ENCODE peak calls at places on chromosomes 13 and 19, in five cellular contexts. U, W, H, O and Z are unnamed samples.

GRCh38 chr19:34241513-34242337 is 12.6 kb upstream of the GARRE1 start:
- DNase-seq in U (no peak), W (peak; percentile 89), H (no peak), O (no peak), Z (peak; percentile 92)

GRCh38 chr19:41707502-41707812 is 969 bp upstream of the CEACAM5 start:
- DNase-seq in U (no peak), W (no peak), H (no peak), O (no peak), Z (no peak)

GRCh38 chr19:45630463-45630862 is 8.7 kb downstream of the EML2 start:
- DNase-seq in U (no peak), W (no peak), H (no peak), O (no peak), Z (no peak)

GRCh38 chr13:70339738-70340137 is 231.5 kb upstream of the KLHL1 start:
- DNase-seq in U (no peak), W (peak; percentile 1), H (no peak), O (no peak), Z (peak; percentile 56)

GRCh38 chr13:80572308-80572676 is 231.4 kb upstream of the SPRY2 start:
- DNase-seq in U (no peak), W (no peak), H (no peak), O (no peak), Z (no peak)

GRCh38 chr13:24208314-24208713 is 47.8 kb downstream of the SPATA13 start:
- DNase-seq in U (no peak), W (no peak), H (no peak), O (no peak), Z (no peak)

GRCh38 chr19:50639121-50640112 is at the start of gene SYT3:
- DNase-seq in U (peak; percentile 50), W (no peak), H (peak; percentile 95), O (no peak), Z (no peak)

GRCh38 chr19:13020002-13020414 is 24.7 kb downstream of the NFIX start:
- DNase-seq in U (no peak), W (no peak), H (no peak), O (no peak), Z (no peak)

GRCh38 chr19:31520633-31521032 is 171.4 kb upstream of the TSHZ3 start:
- DNase-seq in U (no peak), W (no peak), H (no peak), O (no peak), Z (no peak)

GRCh38 chr19:52369463-52370340 is at the start of gene ZNF880:
- DNase-seq in U (peak; percentile 95), W (no peak), H (peak; percentile 22), O (peak; percentile 89), Z (no peak)

GRCh38 chr13:93603043-93603442 is 376.4 kb downstream of the GPC6 start:
- DNase-seq in U (no peak), W (no peak), H (no peak), O (no peak), Z (no peak)

GRCh38 chr13:45219123-45219891 is 18.5 kb upstream of the KCTD4 start:
- DNase-seq in U (no peak), W (no peak), H (no peak), O (no peak), Z (no peak)

GRCh38 chr19:49889687-49890348 is 6.9 kb downstream of the IL4I1 start:
- DNase-seq in U (peak; percentile 80), W (peak; percentile 58), H (peak; percentile 64), O (peak; percentile 54), Z (peak; percentile 81)

GRCh38 chr19:50214699-50215543 is 11.5 kb downstream of the MYH14 start:
- DNase-seq in U (no peak), W (no peak), H (no peak), O (no peak), Z (no peak)

GRCh38 chr13:70613295-70613694 is 505.0 kb upstream of the KLHL1 start:
- DNase-seq in U (no peak), W (no peak), H (no peak), O (no peak), Z (no peak)

GRCh38 chr19:58366576-58367430 is 4.3 kb upstream of the ZNF497 start:
- DNase-seq in U (no peak), W (no peak), H (no peak), O (no peak), Z (no peak)

GRCh38 chr19:33905937-33906577 is 109.4 kb downstream of the KCTD15 start:
- DNase-seq in U (peak; percentile 80), W (no peak), H (peak; percentile 66), O (peak; percentile 23), Z (no peak)

GRCh38 chr13:52405767-52406494 is at the start of gene THSD1:
- DNase-seq in U (peak; percentile 86), W (no peak), H (no peak), O (peak; percentile 51), Z (no peak)

GRCh38 chr19:44614313-44614712 is 950 bp downstream of the IGSF23 start:
- DNase-seq in U (no peak), W (no peak), H (no peak), O (no peak), Z (no peak)

GRCh38 chr19:46489445-46490272 is 6.0 kb downstream of the PNMA8B start:
- DNase-seq in U (peak; percentile 64), W (no peak), H (peak; percentile 57), O (peak; percentile 33), Z (no peak)

GRCh38 chr19:12723383-12723642 is 419 bp downstream of the TNPO2 start:
- DNase-seq in U (no peak), W (peak; percentile 38), H (no peak), O (no peak), Z (peak; percentile 75)

GRCh38 chr19:12784871-12785430 is 6.3 kb upstream of the JUNB start:
- DNase-seq in U (no peak), W (no peak), H (no peak), O (no peak), Z (no peak)

GRCh38 chr19:49492573-49493411 is 3.4 kb upstream of the RPS11 start:
- DNase-seq in U (no peak), W (peak; percentile 44), H (no peak), O (no peak), Z (peak; percentile 80)

GRCh38 chr13:74221752-74222151 is 87.5 kb upstream of the KLF12 start:
- DNase-seq in U (no peak), W (no peak), H (no peak), O (no peak), Z (no peak)

GRCh38 chr13:80360298-80360827 is 19.4 kb upstream of the SPRY2 start:
- DNase-seq in U (no peak), W (no peak), H (no peak), O (no peak), Z (no peak)

GRCh38 chr13:34127523-34127922 is 309.6 kb downstream of the RFC3 start:
- DNase-seq in U (no peak), W (no peak), H (no peak), O (no peak), Z (no peak)

GRCh38 chr19:531753-532571 is at the start of gene CDC34:
- DNase-seq in U (no peak), W (peak; percentile 34), H (peak; percentile 63), O (no peak), Z (peak; percentile 67)

GRCh38 chr19:17327654-17328516 is 6.8 kb downstream of the ANO8 start:
- DNase-seq in U (no peak), W (no peak), H (peak; percentile 82), O (no peak), Z (peak; percentile 78)

DNA sequence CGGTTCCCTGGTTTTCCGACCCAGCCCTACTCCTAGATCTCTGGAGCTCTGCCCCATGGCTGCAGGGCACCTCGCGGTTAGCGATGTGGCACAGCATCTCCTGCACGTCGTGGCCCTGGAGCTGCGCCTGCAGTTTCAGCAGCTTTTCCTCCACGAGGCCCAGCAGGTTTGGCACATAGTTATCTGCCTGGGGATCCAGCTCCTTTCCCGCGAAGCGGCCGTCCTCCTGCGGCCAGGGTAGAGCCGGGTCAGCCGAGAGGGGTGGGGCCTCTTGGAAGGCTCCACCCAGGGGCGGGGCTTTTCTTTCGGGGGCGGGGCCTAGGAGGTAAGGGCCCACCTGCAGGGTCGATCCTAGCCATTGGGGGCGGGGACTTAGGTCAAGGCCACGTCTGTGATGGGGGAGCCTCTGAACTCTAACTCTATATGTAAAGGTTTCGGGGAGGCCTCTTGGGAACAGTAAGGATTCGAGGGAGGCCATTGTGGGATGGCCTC is 2.5 kb upstream of the RGL3 start:
- DNase-seq in U (peak; percentile 72), W (peak; percentile 88), H (peak; percentile 85), O (no peak), Z (peak; percentile 78)
- H3K27ac ChIP-seq in U (peak overlapping the region; percentile 75), W (peak overlapping the region; percentile 9), H (no peak overlapping the region), O (no peak overlapping the region), Z (no peak overlapping the region)

GRCh38 chr13:30418075-30418715 is 4.1 kb upstream of the UBE2L5 start:
- DNase-seq in U (no peak), W (no peak), H (no peak), O (no peak), Z (no peak)
- H3K27ac ChIP-seq in U (no peak overlapping the region), W (peak overlapping the region; percentile 35), H (no peak overlapping the region), O (no peak overlapping the region), Z (peak overlapping the region; percentile 96)

GRCh38 chr13:113924184-113924583 is 49.7 kb downstream of the C13orf46 start:
- DNase-seq in U (no peak), W (no peak), H (no peak), O (no peak), Z (no peak)

GRCh38 chr13:113922412-113923118 is 51.3 kb downstream of the C13orf46 start:
- DNase-seq in U (no peak), W (no peak), H (no peak), O (peak; percentile 12), Z (no peak)

GRCh38 chr13:113920606-113921306 is 53.1 kb downstream of the C13orf46 start:
- DNase-seq in U (no peak), W (no peak), H (no peak), O (no peak), Z (no peak)

GRCh38 chr13:113921763-113922162 is 52.1 kb downstream of the C13orf46 start:
- DNase-seq in U (no peak), W (no peak), H (no peak), O (no peak), Z (no peak)

DNA sequence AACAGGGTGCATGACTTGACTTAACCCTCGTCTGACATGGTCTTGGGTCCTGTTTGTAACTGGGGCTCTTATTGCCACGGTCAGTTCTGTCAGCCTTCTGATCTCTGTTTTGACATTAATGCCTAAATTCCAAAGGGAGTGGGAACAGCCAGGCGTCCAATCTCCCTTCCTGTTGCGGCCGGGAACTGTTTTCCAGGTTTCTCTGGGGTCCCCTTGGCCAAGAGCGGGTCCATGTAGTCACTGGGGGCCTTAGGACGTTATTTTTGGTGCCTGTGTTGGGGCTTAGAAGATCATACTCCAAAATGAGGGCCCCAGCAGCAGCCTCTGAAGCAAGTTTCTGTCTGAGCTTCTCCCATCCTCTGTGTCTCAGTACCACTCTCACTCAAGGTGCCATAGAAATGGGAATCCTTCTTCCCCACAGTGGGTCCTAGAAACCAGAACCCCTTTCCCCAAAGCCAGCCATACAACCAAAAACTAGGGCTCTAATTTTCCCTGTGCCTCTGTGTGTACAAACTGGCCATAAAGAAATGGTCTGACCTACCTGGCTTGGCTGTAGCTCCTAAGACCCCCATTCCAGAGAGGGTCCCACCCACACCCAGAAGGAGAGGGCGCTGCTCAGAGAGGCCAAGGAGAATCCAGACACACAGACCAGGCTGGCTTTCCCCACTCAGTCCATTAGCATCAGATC is 50.4 kb downstream of the C13orf46 start:
- DNase-seq in U (no peak), W (no peak), H (no peak), O (peak; percentile 11), Z (no peak)
- H3K27ac ChIP-seq in U (no peak overlapping the region), W (no peak overlapping the region), H (no peak overlapping the region), O (no peak overlapping the region), Z (no peak overlapping the region)

GRCh38 chr13:109870281-109871017 is 84.1 kb upstream of the IRS2 start:
- DNase-seq in U (no peak), W (no peak), H (no peak), O (no peak), Z (no peak)
- H3K27ac ChIP-seq in U (peak overlapping the region; percentile 54), W (no peak overlapping the region), H (no peak overlapping the region), O (no peak overlapping the region), Z (no peak overlapping the region)